ENCODE peak calls at places on chromosome 18, in five cellular contexts. N, G, M, Y and K are unnamed samples.
A peak's percentile ranks its signal among the peaks of the same experiment; 100 is the strongest.

GRCh38 chr18:77081387-77081773 is 51.2 kb downstream of the MBP start:
- DNase-seq in G (no peak), N (no peak), Y (no peak), M (no peak), K (no peak)

GRCh38 chr18:70288851-70289328 is at the start of gene SOCS6:
- DNase-seq in N (no peak), G (no peak), M (no peak), Y (peak; percentile 53), K (peak; percentile 80)

GRCh38 chr18:76490701-76491171 is 4.3 kb downstream of the ZNF516 start:
- DNase-seq in N (no peak), G (no peak), Y (no peak), M (peak; percentile 39), K (peak; percentile 44)

GRCh38 chr18:68431111-68431921 is 283.6 kb downstream of the TMX3 start:
- DNase-seq in M (no peak), Y (no peak), G (no peak), N (no peak), K (peak; percentile 34)

GRCh38 chr18:63290456-63291200 is 28.9 kb downstream of the BCL2 start:
- DNase-seq in N (no peak), M (no peak), G (no peak), Y (no peak), K (no peak)

GRCh38 chr18:76495435-76496199 is 575 bp upstream of the ZNF516 start:
- DNase-seq in M (no peak), G (no peak), Y (no peak), N (no peak), K (peak; percentile 80)

GRCh38 chr18:23735021-23735464 is 45.8 kb downstream of the LAMA3 start:
- DNase-seq in M (no peak), Y (no peak), G (no peak), N (no peak), K (peak; percentile 89)

GRCh38 chr18:9348766-9349165 is 14.2 kb downstream of the TWSG1 start:
- DNase-seq in N (no peak), G (no peak), M (no peak), Y (no peak), K (no peak)

GRCh38 chr18:8121942-8122480 is 487.2 kb upstream of the RAB12 start:
- DNase-seq in N (no peak), Y (no peak), G (peak; percentile 35), M (no peak), K (peak; percentile 88)